ENCODE peak calls at places on chromosomes 13 and 19, in four cellular contexts. J is A549, O is K562, C is HepG2. U is an unnamed sample.

GRCh38 chr13:30551194-30551593 is 66.5 kb upstream of the USPL1 start:
- DNase-seq in J (no peak), C (peak; percentile 29), O (peak; percentile 29), U (peak; percentile 70)

GRCh38 chr13:21837288-21837687 is 166.4 kb downstream of the FGF9 start:
- DNase-seq in C (peak; percentile 59), O (no peak), J (no peak), U (no peak)

GRCh38 chr19:41545547-41545946 is 30.4 kb upstream of the CEACAM21 start:
- DNase-seq in O (no peak), C (no peak), J (no peak), U (no peak)

GRCh38 chr13:20128459-20128927 is 32.4 kb downstream of the GJA3 start:
- DNase-seq in O (no peak), J (no peak), C (peak; percentile 15), U (no peak)

GRCh38 chr13:109743706-109744453 is 42.5 kb downstream of the IRS2 start:
- DNase-seq in C (no peak), J (peak; percentile 6), O (peak; percentile 19), U (no peak)

GRCh38 chr19:51691122-51692064 is 1.7 kb upstream of the SPACA6 start:
- DNase-seq in C (no peak), O (no peak), J (no peak), U (peak; percentile 89)

GRCh38 chr13:19153782-19154450 is 27.7 kb downstream of the TUBA3C start:
- DNase-seq in C (peak; percentile 7), J (no peak), O (peak; percentile 68), U (no peak)

GRCh38 chr13:90445179-90445578 is 902.3 kb upstream of the MIR17HG start:
- DNase-seq in O (no peak), J (peak; percentile 18), C (no peak), U (peak; percentile 60)

GRCh38 chr19:4768934-4769777 is 22.4 kb upstream of the FEM1A start:
- DNase-seq in C (peak; percentile 85), J (peak; percentile 63), O (peak; percentile 88), U (peak; percentile 98)

GRCh38 chr19:36489920-36490415 is 607 bp upstream of the ZNF566 start:
- DNase-seq in O (peak; percentile 93), J (peak; percentile 96), C (peak; percentile 94), U (peak; percentile 97)

GRCh38 chr19:38464421-38465082 is 31.1 kb downstream of the RYR1 start:
- DNase-seq in C (no peak), O (no peak), J (no peak), U (no peak)

GRCh38 chr19:7988307-7988706 is 17.1 kb downstream of the ELAVL1 start:
- DNase-seq in J (no peak), C (no peak), O (no peak), U (no peak)

GRCh38 chr19:8505680-8506401 is 3.4 kb upstream of the PRAM1 start:
- DNase-seq in O (peak; percentile 85), J (peak; percentile 81), C (peak; percentile 58), U (peak; percentile 92)

GRCh38 chr13:98801626-98802418 is 49.4 kb upstream of the SLC15A1 start:
- DNase-seq in J (no peak), C (no peak), O (no peak), U (no peak)

GRCh38 chr19:1449467-1450442 is at the start of gene APC2:
- DNase-seq in J (peak; percentile 54), C (no peak), O (peak; percentile 69), U (peak; percentile 95)

GRCh38 chr19:45177817-45178261 is at the start of gene TRAPPC6A:
- DNase-seq in J (peak; percentile 64), C (no peak), O (no peak), U (peak; percentile 64)

GRCh38 chr13:71021810-71022422 is 845.1 kb downstream of the DACH1 start:
- DNase-seq in J (no peak), C (no peak), O (no peak), U (no peak)

GRCh38 chr13:97979556-97979955 is 26.1 kb downstream of the IPO5 start:
- DNase-seq in O (no peak), J (no peak), C (no peak), U (no peak)

GRCh38 chr13:25406377-25406776 is 34.6 kb downstream of the ATP8A2 start:
- DNase-seq in J (no peak), O (peak; percentile 38), C (peak; percentile 13), U (peak; percentile 36)

GRCh38 chr19:48624791-48625723 is 5.8 kb downstream of the SPHK2 start:
- DNase-seq in J (no peak), O (no peak), C (no peak), U (peak; percentile 73)

GRCh38 chr19:54189020-54189667 is at the start of gene MBOAT7:
- DNase-seq in O (no peak), C (no peak), J (no peak), U (no peak)

GRCh38 chr13:82606008-82606407 is 1276.3 kb downstream of the SLITRK1 start:
- DNase-seq in C (no peak), O (no peak), J (no peak), U (no peak)

GRCh38 chr19:7868671-7869452 is 5.3 kb downstream of the PRR36 start:
- DNase-seq in O (peak; percentile 94), C (peak; percentile 87), J (peak; percentile 83), U (peak; percentile 97)

GRCh38 chr13:90205911-90206310 is 1141.6 kb upstream of the MIR17HG start:
- DNase-seq in J (no peak), O (no peak), C (no peak), U (no peak)

GRCh38 chr19:10289167-10289835 is 451 bp upstream of the ICAM5 start:
- DNase-seq in C (peak; percentile 53), J (no peak), O (peak; percentile 94), U (peak; percentile 93)

GRCh38 chr13:95341441-95341840 is 40.2 kb upstream of the ABCC4 start:
- DNase-seq in O (no peak), C (no peak), J (no peak), U (no peak)

GRCh38 chr13:30652746-30653145 is 35.0 kb downstream of the USPL1 start:
- DNase-seq in O (no peak), C (no peak), J (no peak), U (no peak)

GRCh38 chr13:95788100-95788463 is 111.1 kb downstream of the DNAJC3 start:
- DNase-seq in C (no peak), O (no peak), J (no peak), U (no peak)

GRCh38 chr13:113856716-113857065 is 7.2 kb downstream of the GAS6 start:
- DNase-seq in J (no peak), O (no peak), C (peak; percentile 21), U (no peak)

GRCh38 chr19:23525265-23525862 is 130.1 kb upstream of the ZNF91 start:
- DNase-seq in O (no peak), C (peak; percentile 9), J (no peak), U (peak; percentile 3)

GRCh38 chr13:107461751-107462150 is 753.6 kb downstream of the LIG4 start:
- DNase-seq in J (no peak), C (no peak), O (no peak), U (no peak)

GRCh38 chr19:42172261-42172660 is 40.0 kb upstream of the POU2F2 start:
- DNase-seq in C (no peak), J (no peak), O (no peak), U (no peak)

GRCh38 chr19:46746281-46746965 is at the start of gene STRN4:
- DNase-seq in J (peak; percentile 94), C (no peak), O (peak; percentile 72), U (peak; percentile 64)

GRCh38 chr13:18628428-18628827 is 553.2 kb downstream of the TUBA3C start:
- DNase-seq in O (no peak), C (no peak), J (no peak), U (no peak)

GRCh38 chr13:100954430-100955361 is 280.1 kb upstream of the TMTC4 start:
- DNase-seq in J (no peak), C (no peak), O (no peak), U (no peak)

GRCh38 chr13:66559093-66559492 is 671.0 kb downstream of the PCDH9 start:
- DNase-seq in O (no peak), C (no peak), J (no peak), U (no peak)

DNA sequence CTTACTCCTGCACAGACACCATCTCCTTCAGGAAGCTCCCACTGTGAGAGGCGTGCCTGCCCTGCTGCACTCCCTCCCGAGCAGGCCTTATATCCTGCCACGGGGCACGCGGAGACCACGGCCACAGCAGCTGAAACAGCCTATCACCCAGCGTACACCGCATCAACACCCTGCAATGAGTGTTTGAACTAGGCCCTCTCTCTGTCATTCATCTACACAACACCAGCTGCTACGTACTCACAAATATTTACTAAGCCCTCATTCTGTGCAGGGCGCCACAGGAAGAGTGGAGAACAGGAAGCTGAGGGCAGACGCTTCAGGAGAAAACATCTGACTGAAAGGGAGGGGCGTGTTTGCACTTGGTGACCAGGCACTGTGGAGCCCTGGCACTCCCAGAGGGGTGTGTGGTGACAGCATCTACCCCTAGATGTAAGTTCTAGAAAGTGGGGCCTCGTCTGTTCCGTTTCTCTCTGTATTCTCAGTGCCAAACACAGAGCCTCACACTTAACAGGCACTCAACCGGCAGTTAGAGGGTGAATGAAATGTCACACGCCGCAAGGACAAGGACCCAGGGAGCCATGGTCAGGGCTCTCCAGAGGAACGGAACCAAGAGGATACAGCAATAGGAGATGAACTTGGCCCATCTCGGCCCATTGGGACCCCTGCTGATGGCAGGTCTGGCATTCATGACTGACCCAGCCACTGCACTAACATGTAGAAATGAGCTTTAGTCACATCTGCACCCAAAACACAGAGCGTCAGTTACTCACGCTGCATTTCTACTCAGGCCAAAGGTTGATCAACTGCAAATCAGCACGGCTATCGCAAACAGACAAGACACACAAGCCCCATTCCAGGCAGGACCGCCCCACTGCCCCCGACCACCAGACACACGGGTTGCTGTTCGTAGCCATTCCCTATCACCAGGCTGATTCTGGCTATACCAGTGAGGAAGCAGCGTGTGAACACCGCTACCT is 15.7 kb downstream of the RANBP3 start:
- DNase-seq in C (peak; percentile 98), J (no peak), O (no peak), U (no peak)
- TF ChIP-seq JUNB in C (no peak), J (no peak), O (no peak), U (no peak)

GRCh38 chr13:93230466-93230865 is 3.9 kb downstream of the GPC6 start:
- DNase-seq in O (no peak), J (no peak), C (peak; percentile 55), U (no peak)
- TF ChIP-seq JUNB in O (no peak), J (no peak), C (no peak), U (no peak)

GRCh38 chr13:36758345-36758744 is 60.7 kb upstream of the RFXAP start:
- DNase-seq in O (peak; percentile 0), C (no peak), J (no peak), U (no peak)
- TF ChIP-seq JUNB in O (no peak), C (no peak), J (no peak), U (no peak)

DNA sequence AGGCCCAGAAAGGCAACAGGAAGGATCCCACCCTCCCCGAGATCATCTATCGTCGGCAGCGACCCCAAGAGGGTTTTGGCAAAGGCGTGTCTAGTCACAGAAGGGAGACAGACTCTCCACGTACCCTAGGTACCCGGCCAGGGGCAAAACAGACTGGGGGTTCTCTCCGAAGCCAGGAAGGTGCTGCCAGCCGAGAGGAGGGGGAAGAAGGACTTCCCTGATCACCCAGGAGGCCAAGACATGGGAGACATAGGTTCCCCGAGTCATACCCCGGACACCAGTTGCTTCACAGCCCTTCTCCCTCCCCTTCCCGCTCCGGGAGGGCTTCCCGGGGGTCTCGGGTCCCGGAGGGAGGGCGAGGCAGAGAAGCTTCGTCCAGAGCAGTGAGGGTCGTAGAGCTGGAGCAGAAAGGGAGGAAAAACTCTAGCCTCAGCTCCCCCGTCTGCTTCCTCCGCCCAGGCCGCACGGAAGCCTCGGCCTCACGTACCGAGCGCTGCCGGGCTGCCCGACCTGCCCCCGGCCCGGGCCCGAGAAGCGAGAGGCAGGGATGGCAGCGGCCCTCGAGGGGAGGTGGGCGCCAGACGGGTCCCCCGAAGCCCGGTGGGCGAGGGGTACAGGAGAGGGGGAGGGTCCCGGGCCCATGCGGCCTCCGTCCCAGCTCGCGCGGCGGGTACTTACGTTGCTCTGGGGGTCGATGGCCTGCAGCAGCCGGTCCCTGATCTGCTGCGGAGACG is 643 bp downstream of the MED26 start:
- DNase-seq in O (peak; percentile 25), J (peak; percentile 11), C (peak; percentile 10), U (no peak)
- TF ChIP-seq JUNB in O (no peak), J (no peak), C (no peak), U (no peak)

GRCh38 chr13:99916366-99917103 is 55.0 kb downstream of the ZIC5 start:
- DNase-seq in O (peak; percentile 58), J (peak; percentile 82), C (peak; percentile 76), U (peak; percentile 85)
- TF ChIP-seq JUNB in O (no peak), J (no peak), C (no peak), U (no peak)